ENCODE peak calls at places on chromosomes 11 and 22, in seven cellular contexts. One of them, this sample, is unnamed.

GRCh38 chr22:47474895-47475294 is 712.4 kb downstream of the TBC1D22A start:
- DNase-seq in fibroblast of the conjunctiva: no peak
- DNase-seq in mucosa of gallbladder: no peak
- DNase-seq in ovary: no peak
- DNase-seq in DMS 273 treated with DMSO at 0.1 percent for 48 hours: no peak
- DNase-seq in bronchial epithelial cell: no peak
- DNase-seq in NCI-H774: no peak
- DNase-seq in this sample: no peak

GRCh38 chr11:16226245-16226644 is 130.1 kb downstream of the SOX6 start:
- DNase-seq in bronchial epithelial cell: peak; percentile 77
- DNase-seq in mucosa of gallbladder: peak; percentile 91
- DNase-seq in fibroblast of the conjunctiva: no peak
- DNase-seq in ovary: no peak
- DNase-seq in DMS 273 treated with DMSO at 0.1 percent for 48 hours: no peak
- DNase-seq in NCI-H774: peak; percentile 90
- DNase-seq in this sample: peak; percentile 81

GRCh38 chr11:131025421-131026126 is 109.3 kb upstream of the SNX19 start:
- DNase-seq in DMS 273 treated with DMSO at 0.1 percent for 48 hours: no peak
- DNase-seq in fibroblast of the conjunctiva: no peak
- DNase-seq in NCI-H774: no peak
- DNase-seq in ovary: no peak
- DNase-seq in bronchial epithelial cell: no peak
- DNase-seq in mucosa of gallbladder: no peak
- DNase-seq in this sample: no peak

GRCh38 chr22:29044657-29045176 is 16.9 kb downstream of the C22orf31 start:
- DNase-seq in NCI-H774: no peak
- DNase-seq in fibroblast of the conjunctiva: no peak
- DNase-seq in ovary: no peak
- DNase-seq in bronchial epithelial cell: peak; percentile 53
- DNase-seq in DMS 273 treated with DMSO at 0.1 percent for 48 hours: no peak
- DNase-seq in mucosa of gallbladder: no peak
- DNase-seq in this sample: no peak

GRCh38 chr11:116255234-116255953 is 517.4 kb downstream of the BUD13 start:
- DNase-seq in ovary: no peak
- DNase-seq in bronchial epithelial cell: no peak
- DNase-seq in mucosa of gallbladder: no peak
- DNase-seq in fibroblast of the conjunctiva: no peak
- DNase-seq in DMS 273 treated with DMSO at 0.1 percent for 48 hours: no peak
- DNase-seq in NCI-H774: no peak
- DNase-seq in this sample: no peak

GRCh38 chr22:43230983-43231723 is 44.2 kb upstream of the TTLL12 start:
- DNase-seq in fibroblast of the conjunctiva: peak; percentile 17
- DNase-seq in DMS 273 treated with DMSO at 0.1 percent for 48 hours: no peak
- DNase-seq in NCI-H774: peak; percentile 33
- DNase-seq in ovary: peak; percentile 65
- DNase-seq in bronchial epithelial cell: peak; percentile 25
- DNase-seq in mucosa of gallbladder: peak; percentile 34
- DNase-seq in this sample: peak; percentile 25

GRCh38 chr11:2780850-2781412 is 81.1 kb upstream of the KCNQ1OT1 start:
- DNase-seq in DMS 273 treated with DMSO at 0.1 percent for 48 hours: no peak
- DNase-seq in ovary: no peak
- DNase-seq in bronchial epithelial cell: no peak
- DNase-seq in mucosa of gallbladder: no peak
- DNase-seq in fibroblast of the conjunctiva: no peak
- DNase-seq in NCI-H774: no peak
- DNase-seq in this sample: no peak

GRCh38 chr11:130522284-130522961 is 74.0 kb downstream of the ADAMTS15 start:
- DNase-seq in fibroblast of the conjunctiva: peak; percentile 81
- DNase-seq in ovary: peak; percentile 92
- DNase-seq in NCI-H774: no peak
- DNase-seq in mucosa of gallbladder: peak; percentile 90
- DNase-seq in DMS 273 treated with DMSO at 0.1 percent for 48 hours: peak; percentile 84
- DNase-seq in bronchial epithelial cell: peak; percentile 81
- DNase-seq in this sample: peak; percentile 90

GRCh38 chr11:34345991-34346480 is 11.8 kb downstream of the ABTB2 start:
- DNase-seq in mucosa of gallbladder: no peak
- DNase-seq in ovary: no peak
- DNase-seq in NCI-H774: no peak
- DNase-seq in DMS 273 treated with DMSO at 0.1 percent for 48 hours: no peak
- DNase-seq in fibroblast of the conjunctiva: no peak
- DNase-seq in bronchial epithelial cell: no peak
- DNase-seq in this sample: no peak

GRCh38 chr11:29022676-29023075 is 914.5 kb downstream of the METTL15 start:
- DNase-seq in ovary: no peak
- DNase-seq in NCI-H774: no peak
- DNase-seq in DMS 273 treated with DMSO at 0.1 percent for 48 hours: no peak
- DNase-seq in bronchial epithelial cell: peak; percentile 70
- DNase-seq in fibroblast of the conjunctiva: no peak
- DNase-seq in mucosa of gallbladder: no peak
- DNase-seq in this sample: no peak

GRCh38 chr11:45157247-45158209 is 11.1 kb downstream of the PRDM11 start:
- DNase-seq in DMS 273 treated with DMSO at 0.1 percent for 48 hours: no peak
- DNase-seq in NCI-H774: no peak
- DNase-seq in bronchial epithelial cell: no peak
- DNase-seq in mucosa of gallbladder: no peak
- DNase-seq in fibroblast of the conjunctiva: no peak
- DNase-seq in ovary: no peak
- DNase-seq in this sample: no peak

GRCh38 chr11:1335811-1336761 is 26.7 kb upstream of the TOLLIP start:
- DNase-seq in ovary: peak; percentile 54
- DNase-seq in NCI-H774: peak; percentile 57
- DNase-seq in DMS 273 treated with DMSO at 0.1 percent for 48 hours: no peak
- DNase-seq in bronchial epithelial cell: peak; percentile 59
- DNase-seq in mucosa of gallbladder: peak; percentile 56
- DNase-seq in fibroblast of the conjunctiva: peak; percentile 76
- DNase-seq in this sample: no peak

GRCh38 chr11:105004021-105004420 is 18.9 kb downstream of the CASP5 start:
- DNase-seq in ovary: no peak
- DNase-seq in NCI-H774: no peak
- DNase-seq in fibroblast of the conjunctiva: peak; percentile 32
- DNase-seq in DMS 273 treated with DMSO at 0.1 percent for 48 hours: no peak
- DNase-seq in mucosa of gallbladder: no peak
- DNase-seq in bronchial epithelial cell: no peak
- DNase-seq in this sample: peak; percentile 18

GRCh38 chr22:23104109-23104971 is 34.0 kb downstream of the GNAZ start:
- DNase-seq in fibroblast of the conjunctiva: no peak
- DNase-seq in NCI-H774: no peak
- DNase-seq in bronchial epithelial cell: no peak
- DNase-seq in mucosa of gallbladder: no peak
- DNase-seq in ovary: no peak
- DNase-seq in DMS 273 treated with DMSO at 0.1 percent for 48 hours: no peak
- DNase-seq in this sample: no peak

GRCh38 chr11:34214961-34215805 is 109.8 kb downstream of the NAT10 start:
- DNase-seq in ovary: no peak
- DNase-seq in bronchial epithelial cell: peak; percentile 95
- DNase-seq in NCI-H774: no peak
- DNase-seq in mucosa of gallbladder: no peak
- DNase-seq in fibroblast of the conjunctiva: no peak
- DNase-seq in DMS 273 treated with DMSO at 0.1 percent for 48 hours: no peak
- DNase-seq in this sample: no peak

GRCh38 chr11:132187814-132188213 is 817.4 kb downstream of the NTM start:
- DNase-seq in DMS 273 treated with DMSO at 0.1 percent for 48 hours: no peak
- DNase-seq in bronchial epithelial cell: no peak
- DNase-seq in fibroblast of the conjunctiva: no peak
- DNase-seq in ovary: no peak
- DNase-seq in NCI-H774: no peak
- DNase-seq in mucosa of gallbladder: no peak
- DNase-seq in this sample: no peak

GRCh38 chr11:33687733-33688479 is 12.7 kb downstream of the C11orf91 start:
- DNase-seq in mucosa of gallbladder: peak; percentile 57
- DNase-seq in bronchial epithelial cell: peak; percentile 63
- DNase-seq in fibroblast of the conjunctiva: peak; percentile 53
- DNase-seq in DMS 273 treated with DMSO at 0.1 percent for 48 hours: no peak
- DNase-seq in NCI-H774: peak; percentile 47
- DNase-seq in ovary: peak; percentile 29
- DNase-seq in this sample: peak; percentile 80

GRCh38 chr11:126059238-126059761 is 3.4 kb downstream of the CDON start:
- DNase-seq in ovary: no peak
- DNase-seq in fibroblast of the conjunctiva: no peak
- DNase-seq in mucosa of gallbladder: no peak
- DNase-seq in DMS 273 treated with DMSO at 0.1 percent for 48 hours: peak; percentile 63
- DNase-seq in NCI-H774: no peak
- DNase-seq in bronchial epithelial cell: no peak
- DNase-seq in this sample: no peak

GRCh38 chr11:2303627-2304155 is 1.9 kb downstream of the TSPAN32 start:
- DNase-seq in NCI-H774: no peak
- DNase-seq in fibroblast of the conjunctiva: no peak
- DNase-seq in mucosa of gallbladder: peak; percentile 9
- DNase-seq in bronchial epithelial cell: no peak
- DNase-seq in ovary: no peak
- DNase-seq in DMS 273 treated with DMSO at 0.1 percent for 48 hours: no peak
- DNase-seq in this sample: no peak

GRCh38 chr11:2834893-2835767 is 50.4 kb downstream of the CDKN1C start:
- DNase-seq in mucosa of gallbladder: no peak
- DNase-seq in DMS 273 treated with DMSO at 0.1 percent for 48 hours: no peak
- DNase-seq in ovary: peak; percentile 71
- DNase-seq in bronchial epithelial cell: peak; percentile 14
- DNase-seq in NCI-H774: no peak
- DNase-seq in fibroblast of the conjunctiva: no peak
- DNase-seq in this sample: no peak

GRCh38 chr22:41830174-41830573 is 2.7 kb upstream of the SREBF2 start:
- DNase-seq in DMS 273 treated with DMSO at 0.1 percent for 48 hours: no peak
- DNase-seq in fibroblast of the conjunctiva: no peak
- DNase-seq in ovary: no peak
- DNase-seq in bronchial epithelial cell: no peak
- DNase-seq in mucosa of gallbladder: no peak
- DNase-seq in NCI-H774: no peak
- DNase-seq in this sample: no peak

GRCh38 chr11:17020831-17021230 is 6.6 kb upstream of the PLEKHA7 start:
- DNase-seq in mucosa of gallbladder: no peak
- DNase-seq in fibroblast of the conjunctiva: no peak
- DNase-seq in NCI-H774: no peak
- DNase-seq in bronchial epithelial cell: no peak
- DNase-seq in DMS 273 treated with DMSO at 0.1 percent for 48 hours: no peak
- DNase-seq in ovary: no peak
- DNase-seq in this sample: no peak

GRCh38 chr22:46262449-46263207 is 515 bp downstream of the PKDREJ start:
- DNase-seq in bronchial epithelial cell: peak; percentile 13
- DNase-seq in DMS 273 treated with DMSO at 0.1 percent for 48 hours: no peak
- DNase-seq in mucosa of gallbladder: peak; percentile 74
- DNase-seq in ovary: peak; percentile 49
- DNase-seq in NCI-H774: no peak
- DNase-seq in fibroblast of the conjunctiva: peak; percentile 16
- DNase-seq in this sample: peak; percentile 49